ENCODE peak calls at places on chromosomes 16 and 17, in ten cellular contexts. One of them, this sample, is unnamed.

GRCh38 chr17:2084766-2085647 is 30.1 kb downstream of the HIC1 start:
- DNase-seq in neural crest cell: no peak
- DNase-seq in PC-9: peak
- DNase-seq in CD8-positive, alpha-beta T cell: no peak
- DNase-seq in AG04450: peak
- DNase-seq in stomach: no peak
- DNase-seq in AG09319: peak
- DNase-seq in GM23338: no peak
- DNase-seq in osteocyte: no peak
- DNase-seq in nephron progenitor cell: no peak
- DNase-seq in this sample: no peak

GRCh38 chr17:38798614-38799500 is 499 bp downstream of the PIP4K2B start:
- DNase-seq in neural crest cell: peak
- DNase-seq in osteocyte: peak
- DNase-seq in AG04450: no peak
- DNase-seq in PC-9: no peak
- DNase-seq in stomach: peak
- DNase-seq in nephron progenitor cell: no peak
- DNase-seq in CD8-positive, alpha-beta T cell: peak
- DNase-seq in AG09319: no peak
- DNase-seq in GM23338: peak
- DNase-seq in this sample: no peak

GRCh38 chr17:58059141-58059540 is 24.1 kb upstream of the DYNLL2 start:
- DNase-seq in GM23338: peak
- DNase-seq in PC-9: no peak
- DNase-seq in stomach: no peak
- DNase-seq in nephron progenitor cell: no peak
- DNase-seq in CD8-positive, alpha-beta T cell: no peak
- DNase-seq in osteocyte: no peak
- DNase-seq in AG09319: no peak
- DNase-seq in neural crest cell: no peak
- DNase-seq in AG04450: no peak
- DNase-seq in this sample: no peak

GRCh38 chr16:15882563-15882962 is 5.8 kb downstream of the CEP20 start:
- DNase-seq in stomach: no peak
- DNase-seq in neural crest cell: no peak
- DNase-seq in GM23338: no peak
- DNase-seq in CD8-positive, alpha-beta T cell: no peak
- DNase-seq in nephron progenitor cell: no peak
- DNase-seq in osteocyte: no peak
- DNase-seq in PC-9: no peak
- DNase-seq in AG09319: no peak
- DNase-seq in AG04450: no peak
- DNase-seq in this sample: no peak

GRCh38 chr17:74276051-74276476 is 2.0 kb downstream of the DNAI2 start:
- DNase-seq in osteocyte: no peak
- DNase-seq in AG04450: no peak
- DNase-seq in PC-9: no peak
- DNase-seq in stomach: no peak
- DNase-seq in CD8-positive, alpha-beta T cell: no peak
- DNase-seq in AG09319: no peak
- DNase-seq in GM23338: no peak
- DNase-seq in nephron progenitor cell: no peak
- DNase-seq in neural crest cell: no peak
- DNase-seq in this sample: no peak

GRCh38 chr17:35778641-35779196 is 16.7 kb downstream of the MMP28 start:
- DNase-seq in osteocyte: no peak
- DNase-seq in nephron progenitor cell: no peak
- DNase-seq in stomach: no peak
- DNase-seq in GM23338: no peak
- DNase-seq in AG09319: no peak
- DNase-seq in PC-9: no peak
- DNase-seq in CD8-positive, alpha-beta T cell: no peak
- DNase-seq in neural crest cell: no peak
- DNase-seq in AG04450: no peak
- DNase-seq in this sample: no peak

GRCh38 chr16:29974291-29975133 is 844 bp downstream of the TAOK2 start:
- DNase-seq in AG09319: no peak
- DNase-seq in stomach: no peak
- DNase-seq in GM23338: peak
- DNase-seq in nephron progenitor cell: no peak
- DNase-seq in osteocyte: no peak
- DNase-seq in CD8-positive, alpha-beta T cell: no peak
- DNase-seq in neural crest cell: no peak
- DNase-seq in PC-9: no peak
- DNase-seq in AG04450: no peak
- DNase-seq in this sample: peak

GRCh38 chr17:14289162-14289561 is 11.7 kb upstream of the HS3ST3B1 start:
- DNase-seq in osteocyte: no peak
- DNase-seq in CD8-positive, alpha-beta T cell: no peak
- DNase-seq in nephron progenitor cell: no peak
- DNase-seq in AG09319: no peak
- DNase-seq in neural crest cell: no peak
- DNase-seq in AG04450: no peak
- DNase-seq in GM23338: no peak
- DNase-seq in stomach: no peak
- DNase-seq in PC-9: no peak
- DNase-seq in this sample: no peak

GRCh38 chr17:37177234-37177633 is 198.6 kb upstream of the C17orf78 start:
- DNase-seq in AG04450: no peak
- DNase-seq in PC-9: no peak
- DNase-seq in nephron progenitor cell: no peak
- DNase-seq in CD8-positive, alpha-beta T cell: no peak
- DNase-seq in stomach: no peak
- DNase-seq in GM23338: no peak
- DNase-seq in neural crest cell: no peak
- DNase-seq in AG09319: no peak
- DNase-seq in osteocyte: no peak
- DNase-seq in this sample: no peak

GRCh38 chr17:39174907-39175694 is 9.1 kb upstream of the ARL5C start:
- DNase-seq in CD8-positive, alpha-beta T cell: peak
- DNase-seq in neural crest cell: peak
- DNase-seq in osteocyte: no peak
- DNase-seq in AG09319: no peak
- DNase-seq in PC-9: no peak
- DNase-seq in stomach: peak
- DNase-seq in GM23338: peak
- DNase-seq in AG04450: no peak
- DNase-seq in nephron progenitor cell: peak
- DNase-seq in this sample: peak

GRCh38 chr16:74747716-74748041 is 26.9 kb downstream of the FA2H start:
- DNase-seq in GM23338: no peak
- DNase-seq in CD8-positive, alpha-beta T cell: no peak
- DNase-seq in PC-9: no peak
- DNase-seq in neural crest cell: no peak
- DNase-seq in stomach: no peak
- DNase-seq in nephron progenitor cell: no peak
- DNase-seq in AG04450: no peak
- DNase-seq in AG09319: no peak
- DNase-seq in osteocyte: peak
- DNase-seq in this sample: no peak

GRCh38 chr17:80877095-80877828 is 114.4 kb upstream of the CHMP6 start:
- DNase-seq in CD8-positive, alpha-beta T cell: peak
- DNase-seq in stomach: no peak
- DNase-seq in AG09319: no peak
- DNase-seq in osteocyte: no peak
- DNase-seq in neural crest cell: no peak
- DNase-seq in PC-9: no peak
- DNase-seq in AG04450: no peak
- DNase-seq in nephron progenitor cell: no peak
- DNase-seq in GM23338: no peak
- DNase-seq in this sample: no peak

GRCh38 chr16:31367875-31368274 is 12.9 kb downstream of the ITGAX start:
- DNase-seq in neural crest cell: no peak
- DNase-seq in CD8-positive, alpha-beta T cell: no peak
- DNase-seq in stomach: no peak
- DNase-seq in nephron progenitor cell: no peak
- DNase-seq in PC-9: no peak
- DNase-seq in AG09319: no peak
- DNase-seq in GM23338: no peak
- DNase-seq in AG04450: no peak
- DNase-seq in osteocyte: no peak
- DNase-seq in this sample: no peak

GRCh38 chr17:79619196-79619595 is 8.3 kb upstream of the RBFOX3 start:
- DNase-seq in AG04450: no peak
- DNase-seq in PC-9: no peak
- DNase-seq in CD8-positive, alpha-beta T cell: no peak
- DNase-seq in GM23338: no peak
- DNase-seq in stomach: no peak
- DNase-seq in osteocyte: peak
- DNase-seq in AG09319: no peak
- DNase-seq in nephron progenitor cell: no peak
- DNase-seq in neural crest cell: no peak
- DNase-seq in this sample: peak

GRCh38 chr16:64982581-64982980 is 139.3 kb downstream of the CDH11 start:
- DNase-seq in GM23338: no peak
- DNase-seq in nephron progenitor cell: no peak
- DNase-seq in CD8-positive, alpha-beta T cell: no peak
- DNase-seq in PC-9: no peak
- DNase-seq in AG04450: no peak
- DNase-seq in stomach: no peak
- DNase-seq in AG09319: peak
- DNase-seq in osteocyte: no peak
- DNase-seq in neural crest cell: no peak
- DNase-seq in this sample: no peak

GRCh38 chr16:64989050-64989449 is 132.8 kb downstream of the CDH11 start:
- DNase-seq in stomach: no peak
- DNase-seq in CD8-positive, alpha-beta T cell: no peak
- DNase-seq in GM23338: no peak
- DNase-seq in nephron progenitor cell: no peak
- DNase-seq in AG04450: no peak
- DNase-seq in osteocyte: no peak
- DNase-seq in AG09319: no peak
- DNase-seq in neural crest cell: no peak
- DNase-seq in PC-9: no peak
- DNase-seq in this sample: no peak

GRCh38 chr16:64983226-64983625 is 138.6 kb downstream of the CDH11 start:
- DNase-seq in PC-9: no peak
- DNase-seq in nephron progenitor cell: no peak
- DNase-seq in stomach: no peak
- DNase-seq in osteocyte: no peak
- DNase-seq in neural crest cell: no peak
- DNase-seq in CD8-positive, alpha-beta T cell: no peak
- DNase-seq in AG04450: no peak
- DNase-seq in AG09319: no peak
- DNase-seq in GM23338: no peak
- DNase-seq in this sample: no peak

GRCh38 chr16:64981568-64982281 is 140.1 kb downstream of the CDH11 start:
- DNase-seq in AG09319: no peak
- DNase-seq in CD8-positive, alpha-beta T cell: no peak
- DNase-seq in neural crest cell: no peak
- DNase-seq in AG04450: no peak
- DNase-seq in nephron progenitor cell: no peak
- DNase-seq in GM23338: no peak
- DNase-seq in osteocyte: no peak
- DNase-seq in PC-9: no peak
- DNase-seq in stomach: no peak
- DNase-seq in this sample: no peak

DNA sequence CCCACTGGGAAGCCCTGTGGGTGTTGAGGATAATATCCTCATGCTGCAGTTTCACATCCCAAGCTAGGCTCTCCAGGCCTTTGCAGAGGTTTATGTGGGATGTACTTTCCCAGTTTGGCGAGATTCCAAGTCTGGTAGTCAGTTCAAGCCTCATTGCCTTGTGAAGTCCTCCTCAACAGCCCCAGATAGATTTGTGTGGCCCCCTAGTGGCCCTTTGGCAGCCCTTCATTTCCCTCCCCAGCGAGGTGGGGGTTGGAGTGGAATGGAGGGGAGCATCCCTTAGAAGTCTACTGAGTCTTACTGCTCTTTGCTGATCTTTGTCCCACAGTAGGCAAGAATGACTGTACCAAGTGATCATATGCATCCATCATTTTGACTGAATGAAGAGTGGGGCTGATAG is 137.9 kb downstream of the CDH11 start:
- DNase-seq in AG04450: peak
- DNase-seq in PC-9: no peak
- DNase-seq in nephron progenitor cell: peak
- DNase-seq in osteocyte: peak
- DNase-seq in stomach: no peak
- DNase-seq in AG09319: peak
- DNase-seq in GM23338: peak
- DNase-seq in neural crest cell: peak
- DNase-seq in CD8-positive, alpha-beta T cell: no peak
- DNase-seq in this sample: no peak
- TF ChIP-seq CTCF in AG04450: peak
- TF ChIP-seq CTCF in PC-9: no peak
- TF ChIP-seq CTCF in nephron progenitor cell: peak
- TF ChIP-seq CTCF in osteocyte: peak
- TF ChIP-seq CTCF in stomach: no peak
- TF ChIP-seq CTCF in AG09319: peak
- TF ChIP-seq CTCF in GM23338: peak
- TF ChIP-seq CTCF in neural crest cell: peak
- TF ChIP-seq CTCF in CD8-positive, alpha-beta T cell: no peak
- TF ChIP-seq CTCF in this sample: peak

GRCh38 chr16:82621796-82622195 is 5.0 kb upstream of the CDH13 start:
- DNase-seq in AG09319: no peak
- DNase-seq in nephron progenitor cell: no peak
- DNase-seq in osteocyte: no peak
- DNase-seq in AG04450: no peak
- DNase-seq in PC-9: no peak
- DNase-seq in CD8-positive, alpha-beta T cell: no peak
- DNase-seq in stomach: no peak
- DNase-seq in GM23338: peak
- DNase-seq in neural crest cell: no peak
- DNase-seq in this sample: no peak
- TF ChIP-seq CTCF in AG09319: no peak
- TF ChIP-seq CTCF in nephron progenitor cell: no peak
- TF ChIP-seq CTCF in osteocyte: peak
- TF ChIP-seq CTCF in AG04450: peak
- TF ChIP-seq CTCF in PC-9: no peak
- TF ChIP-seq CTCF in CD8-positive, alpha-beta T cell: no peak
- TF ChIP-seq CTCF in stomach: no peak
- TF ChIP-seq CTCF in GM23338: peak
- TF ChIP-seq CTCF in neural crest cell: no peak
- TF ChIP-seq CTCF in this sample: no peak

GRCh38 chr17:30942311-30943079 is 20.8 kb downstream of the ADAP2 start:
- DNase-seq in AG04450: no peak
- DNase-seq in stomach: no peak
- DNase-seq in nephron progenitor cell: no peak
- DNase-seq in CD8-positive, alpha-beta T cell: no peak
- DNase-seq in osteocyte: no peak
- DNase-seq in GM23338: no peak
- DNase-seq in AG09319: no peak
- DNase-seq in PC-9: no peak
- DNase-seq in neural crest cell: no peak
- DNase-seq in this sample: no peak
- TF ChIP-seq CTCF in AG04450: peak
- TF ChIP-seq CTCF in stomach: no peak
- TF ChIP-seq CTCF in nephron progenitor cell: no peak
- TF ChIP-seq CTCF in CD8-positive, alpha-beta T cell: no peak
- TF ChIP-seq CTCF in osteocyte: no peak
- TF ChIP-seq CTCF in GM23338: no peak
- TF ChIP-seq CTCF in AG09319: no peak
- TF ChIP-seq CTCF in PC-9: no peak
- TF ChIP-seq CTCF in neural crest cell: no peak
- TF ChIP-seq CTCF in this sample: no peak

DNA sequence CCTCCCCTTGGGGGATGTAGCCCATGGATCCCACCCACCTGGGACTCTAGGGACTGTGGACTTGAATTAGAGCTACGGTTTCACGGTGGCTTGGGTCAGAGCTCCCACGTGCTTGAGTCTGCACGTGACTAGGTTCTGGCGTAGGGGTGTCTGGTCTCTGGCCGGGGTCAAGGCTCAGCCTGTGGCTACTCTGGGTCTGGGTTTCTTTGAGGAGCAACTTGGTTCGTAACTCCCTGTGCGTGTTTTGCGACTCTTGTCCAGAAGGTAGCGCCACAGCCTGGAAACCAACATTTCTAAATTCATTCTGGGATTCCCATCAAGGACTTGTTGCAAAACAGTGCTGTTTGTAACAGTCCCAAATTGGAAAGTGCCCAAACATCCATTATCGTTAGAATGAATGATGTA is 462 bp upstream of the GGT6 start:
- DNase-seq in stomach: no peak
- DNase-seq in AG04450: no peak
- DNase-seq in osteocyte: no peak
- DNase-seq in CD8-positive, alpha-beta T cell: no peak
- DNase-seq in AG09319: no peak
- DNase-seq in PC-9: no peak
- DNase-seq in nephron progenitor cell: no peak
- DNase-seq in GM23338: peak
- DNase-seq in neural crest cell: no peak
- DNase-seq in this sample: no peak
- TF ChIP-seq CTCF in stomach: no peak
- TF ChIP-seq CTCF in AG04450: peak
- TF ChIP-seq CTCF in osteocyte: no peak
- TF ChIP-seq CTCF in CD8-positive, alpha-beta T cell: no peak
- TF ChIP-seq CTCF in AG09319: no peak
- TF ChIP-seq CTCF in PC-9: peak
- TF ChIP-seq CTCF in nephron progenitor cell: no peak
- TF ChIP-seq CTCF in GM23338: peak
- TF ChIP-seq CTCF in neural crest cell: no peak
- TF ChIP-seq CTCF in this sample: no peak